ENCODE peak calls at places on chromosomes 3 and 15, in five cellular contexts. B is endothelial cell, D is AG09319, Q is stomach, R is coronary artery. S is an unnamed sample.

GRCh38 chr15:29765898-29766537 is 56.2 kb downstream of the TJP1 start:
- DNase-seq in B (no peak), Q (no peak), D (no peak), R (no peak), S (no peak)

GRCh38 chr15:42344763-42345162 is 14.5 kb upstream of the CAPN3 start:
- DNase-seq in Q (no peak), R (no peak), D (peak), B (no peak), S (no peak)

GRCh38 chr3:14513566-14514322 is 26.4 kb downstream of the GRIP2 start:
- DNase-seq in D (no peak), R (no peak), B (no peak), Q (no peak), S (no peak)

GRCh38 chr3:72384602-72385001 is 463.6 kb downstream of the SHQ1 start:
- DNase-seq in B (no peak), D (no peak), R (no peak), Q (no peak), S (no peak)

GRCh38 chr3:20480771-20481170 is 294.8 kb upstream of the SGO1 start:
- DNase-seq in B (no peak), D (no peak), Q (no peak), R (no peak), S (no peak)

GRCh38 chr15:62887113-62887570 is 155.4 kb upstream of the TPM1 start:
- DNase-seq in B (no peak), Q (no peak), D (no peak), R (no peak), S (no peak)

GRCh38 chr3:11373645-11374044 is 101.4 kb downstream of the ATG7 start:
- DNase-seq in B (no peak), Q (no peak), D (no peak), R (no peak), S (no peak)

GRCh38 chr3:28637742-28638141 is 289.1 kb upstream of the AZI2 start:
- DNase-seq in B (no peak), R (no peak), Q (no peak), D (no peak), S (no peak)

GRCh38 chr15:31197497-31198414 is 96.2 kb upstream of the TRPM1 start:
- DNase-seq in R (no peak), Q (peak), B (peak), D (no peak), S (no peak)

GRCh38 chr15:78360958-78361714 is 21.0 kb downstream of the CRABP1 start:
- DNase-seq in D (no peak), R (no peak), B (no peak), Q (no peak), S (no peak)

GRCh38 chr3:30354513-30354912 is 251.9 kb upstream of the TGFBR2 start:
- DNase-seq in D (no peak), Q (no peak), B (no peak), R (peak), S (no peak)

GRCh38 chr3:129618901-129619671 is 12.6 kb upstream of the PLXND1 start:
- DNase-seq in B (no peak), Q (no peak), D (no peak), R (no peak), S (no peak)

GRCh38 chr3:57917611-57918010 is 90.6 kb upstream of the FLNB start:
- DNase-seq in D (no peak), Q (no peak), R (no peak), B (no peak), S (no peak)

GRCh38 chr3:48662753-48663488 is at the start of gene CELSR3:
- DNase-seq in Q (peak), B (peak), R (peak), D (peak), S (peak)

GRCh38 chr3:72116226-72116625 is 331.3 kb upstream of the PROK2 start:
- DNase-seq in B (no peak), R (no peak), D (no peak), Q (no peak), S (no peak)

GRCh38 chr3:17090271-17090992 is 205.7 kb downstream of the PLCL2 start:
- DNase-seq in Q (no peak), R (no peak), D (no peak), B (no peak), S (no peak)

GRCh38 chr3:186582541-186582940 is 12.0 kb downstream of the DNAJB11 start:
- DNase-seq in D (no peak), R (no peak), B (no peak), Q (no peak), S (peak)

GRCh38 chr3:73213906-73214305 is 152.4 kb downstream of the EBLN2 start:
- DNase-seq in Q (no peak), R (no peak), B (no peak), D (no peak), S (no peak)

GRCh38 chr15:70882361-70882760 is 9.9 kb downstream of the THAP10 start:
- DNase-seq in D (no peak), B (no peak), Q (no peak), R (no peak), S (no peak)

GRCh38 chr3:183513046-183513706 is 42.3 kb downstream of the KLHL6 start:
- DNase-seq in B (no peak), Q (no peak), R (no peak), D (no peak), S (no peak)

GRCh38 chr15:74855857-74856256 is 12.9 kb upstream of the ULK3 start:
- DNase-seq in R (no peak), D (no peak), Q (no peak), B (no peak), S (no peak)

GRCh38 chr3:143482106-143483088 is 362.8 kb downstream of the CHST2 start:
- DNase-seq in B (no peak), R (no peak), D (no peak), Q (peak), S (no peak)

GRCh38 chr3:87549208-87549607 is 272.8 kb upstream of the POU1F1 start:
- DNase-seq in R (no peak), B (no peak), D (no peak), Q (no peak), S (no peak)

GRCh38 chr3:46734773-46735172 is 17.1 kb upstream of the PRSS50 start:
- DNase-seq in B (no peak), D (no peak), R (no peak), Q (peak), S (no peak)

GRCh38 chr3:18828637-18829036 is 319.7 kb upstream of the KCNH8 start:
- DNase-seq in D (no peak), R (no peak), B (no peak), Q (no peak), S (no peak)

GRCh38 chr3:196351541-196351940 is 13.4 kb upstream of the TM4SF19 start:
- DNase-seq in Q (no peak), B (no peak), R (no peak), D (no peak), S (no peak)

GRCh38 chr3:190281308-190282051 is 40.8 kb downstream of the CLDN1 start:
- DNase-seq in D (peak), R (no peak), Q (no peak), B (no peak), S (no peak)

GRCh38 chr3:35758358-35758757 is 119.0 kb downstream of the ARPP21 start:
- DNase-seq in R (no peak), B (no peak), Q (no peak), D (no peak), S (no peak)

GRCh38 chr3:13217736-13218540 is 144.7 kb upstream of the IQSEC1 start:
- DNase-seq in R (no peak), D (no peak), Q (no peak), B (no peak), S (no peak)

DNA sequence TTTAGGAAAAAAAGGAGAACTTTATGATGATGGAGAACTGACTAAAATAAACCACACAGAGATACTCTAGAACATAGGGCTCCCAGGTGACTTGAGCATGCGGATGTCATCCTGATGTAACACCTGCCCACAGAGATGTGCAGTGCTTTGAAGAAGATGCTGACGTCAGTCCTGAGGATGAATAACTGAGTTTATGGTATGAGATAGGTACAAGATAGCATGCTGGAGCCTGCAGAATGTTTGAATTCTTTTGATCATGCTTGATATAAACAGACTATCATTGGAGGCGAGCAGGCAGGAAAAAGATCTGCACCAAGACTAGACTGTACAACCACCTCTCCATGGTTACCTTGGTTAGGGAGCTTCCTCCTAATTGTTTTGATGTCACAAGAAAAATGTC is 12.4 kb downstream of the CCR4 start:
- DNase-seq in B (no peak), D (no peak), R (peak), Q (no peak), S (no peak)
- TF ChIP-seq CTCF in B (no peak), D (no peak), R (no peak), Q (no peak), S (no peak)

GRCh38 chr3:80999481-80999880 is 762.0 kb downstream of the GBE1 start:
- DNase-seq in D (no peak), B (no peak), Q (no peak), R (no peak), S (no peak)

GRCh38 chr3:80994767-80995166 is 766.7 kb downstream of the GBE1 start:
- DNase-seq in B (no peak), Q (no peak), D (no peak), R (no peak), S (no peak)

GRCh38 chr3:80997622-80998021 is 763.8 kb downstream of the GBE1 start:
- DNase-seq in Q (no peak), R (no peak), B (no peak), D (no peak), S (no peak)

GRCh38 chr3:80994085-80994665 is 767.3 kb downstream of the GBE1 start:
- DNase-seq in Q (no peak), B (no peak), D (no peak), R (no peak), S (no peak)

DNA sequence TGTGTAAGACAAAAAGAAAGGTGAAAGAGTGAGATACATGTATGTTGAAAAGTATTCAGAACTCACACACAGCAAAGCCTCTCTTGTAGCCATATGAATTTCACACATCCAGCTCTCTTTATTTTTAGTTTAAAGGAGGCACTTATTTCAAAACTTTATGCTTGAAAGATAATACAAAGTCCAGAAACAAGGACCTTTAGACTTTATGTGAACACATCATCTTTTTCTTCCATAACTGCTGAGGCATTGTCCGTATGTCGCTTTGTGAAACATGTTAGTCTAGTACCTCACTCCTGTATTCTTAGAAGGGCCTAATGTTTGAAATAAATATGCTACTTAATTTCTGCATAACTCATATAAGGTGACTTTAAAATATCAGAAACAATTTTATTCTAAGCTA is 763.4 kb downstream of the GBE1 start:
- DNase-seq in D (no peak), Q (no peak), R (no peak), B (no peak), S (no peak)
- TF ChIP-seq CTCF in D (no peak), Q (no peak), R (no peak), B (no peak), S (no peak)

GRCh38 chr3:122392868-122393844 is 9.2 kb downstream of the FAM162A start:
- DNase-seq in Q (no peak), R (no peak), D (no peak), B (peak), S (no peak)
- TF ChIP-seq CTCF in Q (no peak), R (peak), D (peak), B (peak), S (peak)

GRCh38 chr3:43105597-43106292 is at the start of gene POMGNT2:
- DNase-seq in Q (peak), B (peak), D (peak), R (peak), S (peak)
- TF ChIP-seq CTCF in Q (no peak), B (no peak), D (no peak), R (no peak), S (no peak)

GRCh38 chr3:119434703-119435102 is 28.7 kb downstream of the TMEM39A start:
- DNase-seq in Q (no peak), R (no peak), B (no peak), D (no peak), S (no peak)
- TF ChIP-seq CTCF in Q (no peak), R (no peak), B (no peak), D (no peak), S (no peak)

GRCh38 chr15:53872410-53872809 is 105.8 kb upstream of the UNC13C start:
- DNase-seq in R (no peak), B (no peak), Q (no peak), D (no peak), S (no peak)

GRCh38 chr15:53869806-53870073 is 108.5 kb upstream of the UNC13C start:
- DNase-seq in D (no peak), B (no peak), R (no peak), Q (no peak), S (no peak)

DNA sequence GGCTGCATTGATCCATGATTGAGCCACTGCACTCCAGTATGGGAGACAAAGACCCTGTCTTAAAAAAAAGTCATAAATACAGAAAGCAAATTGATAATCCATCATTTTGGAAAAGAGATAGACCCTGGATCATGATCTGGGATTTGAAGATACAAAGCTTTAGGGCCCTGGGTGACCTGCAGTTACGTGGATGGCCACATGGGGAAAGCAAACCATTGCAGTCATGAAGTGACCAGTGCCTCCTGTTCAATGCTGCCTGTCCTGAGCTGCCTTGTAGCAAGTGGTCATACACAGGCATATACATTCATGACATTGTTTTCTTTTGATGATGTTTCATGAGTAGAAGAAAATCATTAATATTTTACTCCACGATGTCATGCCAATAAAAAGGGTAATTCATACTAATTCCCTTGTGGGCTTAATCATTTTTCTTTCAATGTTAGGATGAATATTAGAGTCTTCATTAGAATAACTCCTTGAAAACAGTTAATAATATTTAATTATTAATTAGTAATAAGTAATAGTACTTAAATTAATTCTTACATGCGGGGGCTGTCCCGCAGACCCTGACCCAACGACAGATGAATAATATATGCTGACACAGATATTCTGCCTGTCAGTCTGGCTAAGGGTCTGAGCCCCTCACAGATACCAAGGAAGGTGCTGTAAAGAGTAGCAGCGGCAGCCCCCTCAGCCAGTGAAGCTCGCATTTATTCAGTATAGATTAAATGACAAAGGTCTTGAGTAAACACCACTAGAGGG is 109.0 kb upstream of the UNC13C start:
- DNase-seq in B (no peak), Q (no peak), R (no peak), D (no peak), S (no peak)
- TF ChIP-seq CTCF in B (peak), Q (no peak), R (no peak), D (no peak), S (no peak)

GRCh38 chr3:141524988-141525387 is 38.2 kb downstream of the RASA2 start:
- DNase-seq in R (no peak), D (no peak), B (no peak), Q (no peak), S (no peak)

GRCh38 chr3:141525813-141526212 is 39.0 kb downstream of the RASA2 start:
- DNase-seq in R (no peak), D (no peak), B (no peak), Q (no peak), S (no peak)

GRCh38 chr3:141519587-141519986 is 32.8 kb downstream of the RASA2 start:
- DNase-seq in Q (no peak), R (no peak), B (no peak), D (no peak), S (no peak)

GRCh38 chr3:141523615-141524375 is 37.0 kb downstream of the RASA2 start:
- DNase-seq in Q (no peak), B (no peak), R (no peak), D (no peak), S (no peak)

GRCh38 chr3:141521781-141522180 is 35.0 kb downstream of the RASA2 start:
- DNase-seq in B (no peak), D (no peak), R (no peak), Q (no peak), S (no peak)
- TF ChIP-seq CTCF in B (no peak), D (no peak), R (no peak), Q (no peak), S (no peak)

GRCh38 chr3:155983834-155984474 is 113.5 kb downstream of the GMPS start:
- DNase-seq in D (no peak), B (no peak), Q (no peak), R (no peak), S (no peak)

GRCh38 chr3:155972885-155973584 is 102.6 kb downstream of the GMPS start:
- DNase-seq in B (no peak), R (no peak), Q (no peak), D (no peak), S (no peak)

GRCh38 chr3:155981669-155982068 is 111.2 kb downstream of the GMPS start:
- DNase-seq in Q (no peak), R (no peak), B (no peak), D (no peak), S (no peak)

GRCh38 chr3:155979746-155980145 is 109.3 kb downstream of the GMPS start:
- DNase-seq in D (no peak), B (no peak), R (no peak), Q (no peak), S (no peak)

DNA sequence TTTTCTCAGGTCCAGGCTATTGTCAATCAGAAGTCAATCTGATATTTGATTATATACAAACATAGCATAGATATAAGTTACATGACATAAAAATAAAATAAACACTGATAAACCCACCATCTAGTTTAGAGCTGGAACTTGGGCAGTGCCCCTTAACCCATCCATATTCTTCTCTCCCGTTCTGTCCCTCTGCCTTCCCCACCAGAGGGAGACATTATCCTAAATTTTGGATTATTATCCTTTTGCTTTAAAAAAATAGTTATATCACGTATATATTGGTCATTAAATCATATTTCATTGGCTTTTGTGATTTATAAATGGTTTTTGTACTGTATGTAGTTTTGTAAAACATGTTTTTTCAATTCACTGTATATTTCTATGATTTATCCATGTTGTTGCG is 107.9 kb downstream of the GMPS start:
- DNase-seq in Q (no peak), B (no peak), D (no peak), R (no peak), S (no peak)
- TF ChIP-seq CTCF in Q (no peak), B (no peak), D (peak), R (no peak), S (no peak)